ENCODE peak calls at places on chromosomes 1 and 21, in four cellular contexts. One of them, this sample, is unnamed.

GRCh38 chr1:54995835-54996234 is 2.9 kb upstream of the BSND start:
- DNase-seq in stimulated activated CD8-positive, alpha-beta memory T cell treated with anti-CD3 and anti-CD28 coated beads, Interleukin-7, amount 100 ng/mL, for 24 hours: no peak
- DNase-seq in CD8-positive, alpha-beta memory T cell: peak; percentile 68
- DNase-seq in RWPE1: no peak
- DNase-seq in this sample: peak; percentile 10

GRCh38 chr1:232810856-232811255 is 5.6 kb downstream of the MAP10 start:
- DNase-seq in RWPE1: no peak
- DNase-seq in CD8-positive, alpha-beta memory T cell: no peak
- DNase-seq in stimulated activated CD8-positive, alpha-beta memory T cell treated with anti-CD3 and anti-CD28 coated beads, Interleukin-7, amount 100 ng/mL, for 24 hours: no peak
- DNase-seq in this sample: no peak

GRCh38 chr1:74344396-74344795 is 109.2 kb downstream of the TNNI3K start:
- DNase-seq in CD8-positive, alpha-beta memory T cell: no peak
- DNase-seq in stimulated activated CD8-positive, alpha-beta memory T cell treated with anti-CD3 and anti-CD28 coated beads, Interleukin-7, amount 100 ng/mL, for 24 hours: no peak
- DNase-seq in RWPE1: no peak
- DNase-seq in this sample: no peak

GRCh38 chr21:45130324-45130774 is 56.0 kb downstream of the ADARB1 start:
- DNase-seq in RWPE1: peak; percentile 72
- DNase-seq in stimulated activated CD8-positive, alpha-beta memory T cell treated with anti-CD3 and anti-CD28 coated beads, Interleukin-7, amount 100 ng/mL, for 24 hours: no peak
- DNase-seq in CD8-positive, alpha-beta memory T cell: no peak
- DNase-seq in this sample: no peak

GRCh38 chr1:233700338-233700737 is 86.4 kb downstream of the KCNK1 start:
- DNase-seq in CD8-positive, alpha-beta memory T cell: no peak
- DNase-seq in stimulated activated CD8-positive, alpha-beta memory T cell treated with anti-CD3 and anti-CD28 coated beads, Interleukin-7, amount 100 ng/mL, for 24 hours: no peak
- DNase-seq in RWPE1: no peak
- DNase-seq in this sample: no peak

GRCh38 chr1:199273837-199274379 is 635.1 kb downstream of the PTPRC start:
- DNase-seq in stimulated activated CD8-positive, alpha-beta memory T cell treated with anti-CD3 and anti-CD28 coated beads, Interleukin-7, amount 100 ng/mL, for 24 hours: no peak
- DNase-seq in RWPE1: peak; percentile 30
- DNase-seq in CD8-positive, alpha-beta memory T cell: no peak
- DNase-seq in this sample: no peak

GRCh38 chr1:163820190-163820589 is 498.4 kb downstream of the NUF2 start:
- DNase-seq in RWPE1: no peak
- DNase-seq in stimulated activated CD8-positive, alpha-beta memory T cell treated with anti-CD3 and anti-CD28 coated beads, Interleukin-7, amount 100 ng/mL, for 24 hours: no peak
- DNase-seq in CD8-positive, alpha-beta memory T cell: no peak
- DNase-seq in this sample: no peak

GRCh38 chr21:44496900-44497550 is 41.7 kb downstream of the LRRC3 start:
- DNase-seq in stimulated activated CD8-positive, alpha-beta memory T cell treated with anti-CD3 and anti-CD28 coated beads, Interleukin-7, amount 100 ng/mL, for 24 hours: no peak
- DNase-seq in RWPE1: no peak
- DNase-seq in CD8-positive, alpha-beta memory T cell: no peak
- DNase-seq in this sample: no peak

GRCh38 chr1:198544265-198544664 is 3.8 kb upstream of the ATP6V1G3 start:
- DNase-seq in RWPE1: no peak
- DNase-seq in stimulated activated CD8-positive, alpha-beta memory T cell treated with anti-CD3 and anti-CD28 coated beads, Interleukin-7, amount 100 ng/mL, for 24 hours: no peak
- DNase-seq in CD8-positive, alpha-beta memory T cell: no peak
- DNase-seq in this sample: no peak

GRCh38 chr1:220691039-220691684 is 999 bp downstream of the C1orf115 start:
- DNase-seq in CD8-positive, alpha-beta memory T cell: no peak
- DNase-seq in stimulated activated CD8-positive, alpha-beta memory T cell treated with anti-CD3 and anti-CD28 coated beads, Interleukin-7, amount 100 ng/mL, for 24 hours: no peak
- DNase-seq in RWPE1: no peak
- DNase-seq in this sample: no peak

GRCh38 chr1:119387858-119388257 is 19.3 kb downstream of the HAO2 start:
- DNase-seq in RWPE1: no peak
- DNase-seq in CD8-positive, alpha-beta memory T cell: no peak
- DNase-seq in stimulated activated CD8-positive, alpha-beta memory T cell treated with anti-CD3 and anti-CD28 coated beads, Interleukin-7, amount 100 ng/mL, for 24 hours: no peak
- DNase-seq in this sample: no peak

GRCh38 chr1:9758559-9759121 is 65.1 kb downstream of the CLSTN1 start:
- DNase-seq in CD8-positive, alpha-beta memory T cell: no peak
- DNase-seq in stimulated activated CD8-positive, alpha-beta memory T cell treated with anti-CD3 and anti-CD28 coated beads, Interleukin-7, amount 100 ng/mL, for 24 hours: no peak
- DNase-seq in RWPE1: peak; percentile 37
- DNase-seq in this sample: no peak

GRCh38 chr1:221998186-221998612 is 256.3 kb upstream of the DUSP10 start:
- DNase-seq in CD8-positive, alpha-beta memory T cell: no peak
- DNase-seq in RWPE1: no peak
- DNase-seq in stimulated activated CD8-positive, alpha-beta memory T cell treated with anti-CD3 and anti-CD28 coated beads, Interleukin-7, amount 100 ng/mL, for 24 hours: no peak
- DNase-seq in this sample: no peak

GRCh38 chr1:8421721-8422120 is 103.8 kb downstream of the SLC45A1 start:
- DNase-seq in CD8-positive, alpha-beta memory T cell: no peak
- DNase-seq in RWPE1: no peak
- DNase-seq in stimulated activated CD8-positive, alpha-beta memory T cell treated with anti-CD3 and anti-CD28 coated beads, Interleukin-7, amount 100 ng/mL, for 24 hours: no peak
- DNase-seq in this sample: no peak

GRCh38 chr1:40036574-40036973 is 4.0 kb upstream of the CAP1 start:
- DNase-seq in RWPE1: no peak
- DNase-seq in stimulated activated CD8-positive, alpha-beta memory T cell treated with anti-CD3 and anti-CD28 coated beads, Interleukin-7, amount 100 ng/mL, for 24 hours: no peak
- DNase-seq in CD8-positive, alpha-beta memory T cell: no peak
- DNase-seq in this sample: no peak

GRCh38 chr21:32371913-32372314 is 20.9 kb downstream of the URB1 start:
- DNase-seq in CD8-positive, alpha-beta memory T cell: no peak
- DNase-seq in RWPE1: peak; percentile 57
- DNase-seq in stimulated activated CD8-positive, alpha-beta memory T cell treated with anti-CD3 and anti-CD28 coated beads, Interleukin-7, amount 100 ng/mL, for 24 hours: no peak
- DNase-seq in this sample: no peak

GRCh38 chr1:157181258-157181657 is 43.1 kb upstream of the ETV3 start:
- DNase-seq in CD8-positive, alpha-beta memory T cell: no peak
- DNase-seq in RWPE1: no peak
- DNase-seq in stimulated activated CD8-positive, alpha-beta memory T cell treated with anti-CD3 and anti-CD28 coated beads, Interleukin-7, amount 100 ng/mL, for 24 hours: no peak
- DNase-seq in this sample: no peak